ENCODE peak calls at places on chromosomes 11 and 22, in five cellular contexts. L is upper lobe of right lung, Q is lung, C is tibial nerve, F is GM06990. O is an unnamed sample.

GRCh38 chr11:67024410-67024809 is 1.5 kb downstream of the SYT12 start:
- DNase-seq in L (no peak), F (peak), Q (no peak), C (no peak), O (no peak)

GRCh38 chr11:77117485-77117884 is 10.6 kb upstream of the MYO7A start:
- DNase-seq in L (no peak), C (no peak), Q (no peak), F (no peak), O (no peak)

GRCh38 chr22:22060200-22061084 is 77.9 kb upstream of the TOP3B start:
- DNase-seq in L (peak), C (peak), Q (peak), F (peak), O (peak)

GRCh38 chr11:70557742-70558485 is 159.6 kb downstream of the CTTN start:
- DNase-seq in F (no peak), L (no peak), C (no peak), Q (no peak), O (no peak)

GRCh38 chr11:1853376-1854131 is 670 bp downstream of the LSP1 start:
- DNase-seq in Q (no peak), C (no peak), L (no peak), F (no peak), O (no peak)

GRCh38 chr11:100930185-100930778 is 199.3 kb downstream of the PGR start:
- DNase-seq in Q (no peak), L (no peak), C (no peak), F (no peak), O (peak)

GRCh38 chr11:69354545-69354897 is 60.6 kb downstream of the MYEOV start:
- DNase-seq in C (no peak), Q (no peak), L (no peak), F (no peak), O (no peak)

GRCh38 chr22:49267996-49268395 is 559.7 kb downstream of the BRD1 start:
- DNase-seq in L (no peak), F (no peak), C (no peak), Q (no peak), O (no peak)

GRCh38 chr22:35594686-35595085 is 22.4 kb downstream of the MB start:
- DNase-seq in Q (no peak), L (no peak), F (no peak), C (no peak), O (no peak)

GRCh38 chr11:11389238-11389637 is 36.2 kb upstream of the CSNK2A3 start:
- DNase-seq in L (no peak), Q (no peak), C (no peak), F (no peak), O (no peak)

GRCh38 chr11:61554172-61554988 is 26.5 kb downstream of the SYT7 start:
- DNase-seq in L (no peak), Q (no peak), F (no peak), C (no peak), O (peak)

GRCh38 chr22:44363214-44363979 is 50.6 kb upstream of the SHISAL1 start:
- DNase-seq in L (peak), Q (peak), F (no peak), C (peak), O (peak)

GRCh38 chr22:46076651-46077339 is 73.5 kb upstream of the PPARA start:
- DNase-seq in C (peak), L (peak), F (no peak), Q (peak), O (peak)

GRCh38 chr22:46501701-46502100 is 35.7 kb downstream of the CELSR1 start:
- DNase-seq in C (no peak), F (no peak), L (no peak), Q (no peak), O (peak)

GRCh38 chr11:115409691-115410220 is 94.5 kb downstream of the CADM1 start:
- DNase-seq in Q (no peak), F (no peak), C (no peak), L (no peak), O (no peak)

GRCh38 chr11:132351050-132351449 is 980.6 kb downstream of the NTM start:
- DNase-seq in C (no peak), F (no peak), L (no peak), Q (no peak), O (no peak)

GRCh38 chr11:66912963-66913362 is 45.2 kb downstream of the PC start:
- DNase-seq in F (no peak), Q (no peak), L (no peak), C (no peak), O (no peak)

GRCh38 chr22:23092217-23092955 is 22.1 kb downstream of the GNAZ start:
- DNase-seq in F (no peak), Q (no peak), C (no peak), L (no peak), O (no peak)

GRCh38 chr11:66891849-66892660 is 35.2 kb downstream of the LRFN4 start:
- DNase-seq in F (peak), C (no peak), Q (no peak), L (no peak), O (peak)

GRCh38 chr22:49550766-49551362 is 276.8 kb downstream of the BRD1 start:
- DNase-seq in Q (no peak), C (no peak), L (peak), F (no peak), O (no peak)

GRCh38 chr22:29813563-29813962 is 24.5 kb downstream of the ASCC2 start:
- DNase-seq in F (no peak), Q (no peak), L (no peak), C (no peak), O (no peak)

GRCh38 chr22:35070451-35071093 is 4.6 kb downstream of the ISX start:
- DNase-seq in C (no peak), Q (no peak), L (no peak), F (no peak), O (no peak)

GRCh38 chr22:36862251-36863242 is 1.7 kb downstream of the NCF4 start:
- DNase-seq in F (peak), L (peak), C (no peak), Q (peak), O (no peak)

GRCh38 chr11:12674936-12675696 is 895 bp downstream of the TEAD1 start:
- DNase-seq in L (peak), F (no peak), Q (no peak), C (peak), O (peak)

GRCh38 chr11:67351275-67352005 is 1.9 kb downstream of the POLD4 start:
- DNase-seq in C (no peak), F (no peak), Q (peak), L (peak), O (peak)

GRCh38 chr22:37472418-37473006 is 13.7 kb downstream of the MFNG start:
- DNase-seq in Q (no peak), F (no peak), C (no peak), L (no peak), O (peak)

GRCh38 chr11:20880094-20880493 is 210.7 kb downstream of the NELL1 start:
- DNase-seq in C (no peak), F (no peak), L (no peak), Q (no peak), O (no peak)

GRCh38 chr11:70423523-70424505 is 25.5 kb downstream of the CTTN start:
- DNase-seq in F (peak), C (no peak), L (no peak), Q (no peak), O (peak)

GRCh38 chr11:121024989-121025388 is 1.1 kb downstream of the TBCEL start:
- DNase-seq in C (no peak), F (no peak), L (no peak), Q (peak), O (no peak)

GRCh38 chr11:1151366-1152315 is 6.1 kb upstream of the MUC5AC start:
- DNase-seq in L (peak), Q (no peak), C (no peak), F (no peak), O (no peak)

GRCh38 chr11:357582-357981 is 11.7 kb upstream of the B4GALNT4 start:
- DNase-seq in L (no peak), C (no peak), F (no peak), Q (no peak), O (no peak)

DNA sequence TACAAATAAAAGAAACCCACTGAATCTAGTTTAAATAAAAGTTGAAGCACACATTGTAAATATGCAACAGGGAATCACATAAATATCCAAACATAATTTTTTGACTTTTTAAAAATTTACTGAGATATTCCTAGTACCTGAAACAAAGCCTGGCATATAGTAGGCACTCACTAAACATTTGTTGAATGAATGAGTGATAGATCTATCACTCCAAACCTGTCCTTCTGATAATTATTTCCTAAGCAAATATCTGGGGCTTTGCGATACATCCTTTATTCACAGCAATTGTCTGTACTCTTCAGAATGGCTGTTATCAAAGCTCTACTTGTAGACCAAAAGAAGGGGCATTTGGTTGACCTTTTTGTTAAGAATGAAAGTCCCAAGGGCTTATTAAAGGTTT is 2.6 kb upstream of the PSMA1 start:
- DNase-seq in L (no peak), Q (no peak), F (no peak), C (no peak), O (no peak)
- TF ChIP-seq CTCF in L (no peak), Q (no peak), F (no peak), C (no peak), O (no peak)

DNA sequence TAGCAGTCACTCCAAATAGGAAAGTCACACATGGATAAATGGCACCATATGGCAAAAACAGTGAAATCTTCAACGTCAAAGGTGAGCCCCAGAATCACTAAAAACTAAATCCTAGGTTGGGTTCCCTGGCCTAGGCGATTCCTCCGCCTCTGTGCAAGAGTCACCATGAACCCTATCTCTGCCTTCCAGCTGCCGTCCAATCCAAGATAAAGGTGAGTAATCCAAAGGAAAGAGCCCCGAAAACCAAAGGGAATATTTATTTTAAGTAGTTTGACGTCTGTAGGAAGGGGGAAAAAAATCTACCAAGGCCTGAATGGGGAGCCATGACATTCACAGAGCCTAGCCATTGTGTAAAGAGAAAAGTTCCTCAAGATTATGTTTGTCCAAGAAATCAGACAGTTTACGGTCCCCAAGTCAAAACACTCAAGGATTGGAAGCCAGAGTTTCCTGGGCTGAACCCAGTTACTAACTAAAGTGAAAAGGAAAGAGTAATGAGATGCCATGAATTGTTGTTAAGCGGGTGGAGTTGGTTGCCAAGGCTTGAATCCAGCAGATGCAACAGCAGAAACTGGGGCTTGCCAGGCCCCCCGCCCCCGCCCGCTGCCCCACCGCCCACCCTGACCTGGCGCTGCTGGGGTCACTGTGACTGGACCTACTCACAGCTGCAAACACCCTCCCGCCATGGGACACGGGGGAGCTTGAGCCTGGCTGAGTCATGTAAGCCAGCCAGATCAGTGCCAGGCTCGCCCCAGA is 39.7 kb upstream of the ETS1 start:
- DNase-seq in L (no peak), Q (no peak), C (no peak), F (no peak), O (no peak)
- H3K4me3 ChIP-seq in L (no peak), Q (no peak), C (no peak), F (no peak), O (no peak)

DNA sequence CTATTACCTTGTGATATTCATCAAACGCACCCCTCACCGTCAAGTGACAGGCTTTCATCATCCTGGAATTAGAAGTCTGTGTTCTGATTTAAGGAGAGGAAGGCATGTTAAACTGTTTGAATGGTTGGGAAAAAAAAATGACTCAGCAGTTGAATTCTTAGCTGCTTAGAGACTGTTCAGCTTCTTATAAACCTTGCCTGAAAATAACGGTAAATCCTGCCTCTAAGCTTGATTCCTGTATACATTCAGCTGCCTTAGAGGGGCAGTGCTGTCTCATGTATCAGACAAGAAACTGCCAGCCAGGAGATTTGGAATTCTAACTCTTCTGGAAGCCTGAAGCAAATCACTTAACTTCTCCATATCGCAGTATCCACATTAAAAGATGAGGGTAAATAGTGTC is 437.4 kb downstream of the JRKL start:
- DNase-seq in L (no peak), Q (no peak), C (no peak), F (no peak), O (no peak)
- TF ChIP-seq CTCF in L (peak), Q (no peak), C (no peak), F (no peak), O (no peak)

DNA sequence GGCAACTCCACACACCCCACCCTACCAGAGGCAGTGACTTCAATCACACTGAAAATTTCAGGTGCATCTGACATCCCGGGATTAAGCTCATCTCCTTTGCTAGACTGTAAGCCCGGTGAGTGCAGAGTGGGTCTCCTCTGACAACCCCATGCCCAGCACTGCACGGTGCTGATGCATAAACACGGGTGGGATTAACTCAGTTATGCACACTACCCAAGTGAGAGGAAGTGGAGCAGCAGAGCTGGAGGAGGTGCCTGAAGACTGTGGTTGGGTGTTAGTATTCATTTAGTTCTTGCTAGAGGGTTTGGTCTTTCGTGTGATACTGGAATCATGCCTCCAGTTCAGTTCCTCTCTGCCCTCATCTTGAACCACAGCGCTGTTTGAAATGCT is 6.5 kb downstream of the ARSA start:
- DNase-seq in L (peak), F (peak), Q (no peak), C (no peak), O (no peak)
- H3K4me3 ChIP-seq in L (peak), F (peak), Q (no peak), C (no peak), O (no peak)

GRCh38 chr22:32083814-32084213 is 40.8 kb downstream of the SLC5A1 start:
- DNase-seq in F (no peak), Q (no peak), C (no peak), L (no peak), O (no peak)

GRCh38 chr22:32079110-32080089 is 36.3 kb downstream of the SLC5A1 start:
- DNase-seq in Q (no peak), L (no peak), C (no peak), F (no peak), O (peak)

GRCh38 chr22:32082331-32082730 is 39.3 kb downstream of the SLC5A1 start:
- DNase-seq in Q (no peak), F (no peak), C (no peak), L (no peak), O (no peak)

GRCh38 chr22:32083000-32083399 is 39.9 kb downstream of the SLC5A1 start:
- DNase-seq in F (no peak), C (no peak), Q (no peak), L (no peak), O (no peak)

DNA sequence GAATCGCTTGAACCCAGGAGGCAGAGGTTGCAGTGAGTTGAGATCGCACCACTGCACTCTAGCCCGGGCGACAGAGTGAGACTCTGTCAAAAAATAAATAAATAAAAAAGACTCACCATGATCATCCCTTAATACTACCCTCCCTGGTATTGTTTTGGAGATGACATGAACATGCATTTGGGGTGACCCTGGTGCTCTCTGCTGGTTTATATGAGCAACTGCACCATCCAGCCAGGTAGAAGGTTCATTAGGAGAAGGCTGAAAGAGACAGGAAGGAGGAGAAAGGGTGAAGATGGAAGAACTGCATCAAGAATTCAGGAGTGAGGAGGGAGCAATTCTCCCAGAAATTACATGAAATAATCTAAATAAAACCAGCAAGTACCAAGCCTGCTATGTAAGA is 37.8 kb downstream of the SLC5A1 start:
- DNase-seq in Q (no peak), F (peak), L (no peak), C (no peak), O (peak)
- TF ChIP-seq CTCF in Q (peak), F (peak), L (peak), C (peak), O (peak)

DNA sequence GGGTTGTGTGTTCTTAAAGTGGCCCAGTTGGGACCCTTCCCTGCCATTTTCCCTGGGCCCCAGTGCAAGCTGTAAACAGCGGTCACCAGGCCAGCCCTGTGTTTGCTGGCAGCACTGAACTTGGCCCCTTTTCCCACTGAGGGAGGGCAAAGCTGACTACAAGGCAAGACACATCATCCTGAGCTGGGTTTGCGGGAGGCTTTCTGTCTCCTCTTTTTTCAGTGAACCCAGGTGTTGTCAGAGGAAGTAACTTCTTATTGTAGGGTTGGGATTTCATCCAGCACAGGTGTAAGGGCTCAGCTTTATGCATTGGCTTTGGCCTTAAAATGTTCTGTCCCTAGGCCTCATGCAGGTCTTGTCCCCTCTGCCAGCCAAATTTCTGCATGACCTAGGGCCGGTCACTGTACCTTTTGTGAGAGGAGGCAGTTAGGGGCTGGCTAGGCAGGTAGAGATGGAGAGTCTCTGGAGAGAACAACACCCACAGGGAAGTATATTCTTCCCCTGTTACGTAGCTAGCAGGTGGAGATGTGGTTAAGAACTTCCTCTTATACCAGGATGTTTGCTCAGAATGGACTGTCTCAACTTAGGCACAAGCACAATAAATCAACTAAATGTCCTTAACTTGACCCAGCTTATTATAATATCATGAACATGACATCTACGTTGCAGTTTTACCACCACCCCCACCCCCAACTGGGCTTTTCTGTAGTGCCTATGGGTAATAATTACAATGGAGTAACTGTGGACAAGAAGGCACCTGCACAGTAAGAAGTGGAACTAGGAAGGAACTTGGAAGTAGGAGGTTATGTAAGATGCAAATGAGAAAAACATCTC is 60.5 kb upstream of the MPEG1 start:
- DNase-seq in Q (no peak), L (no peak), F (peak), C (no peak), O (no peak)
- H3K4me3 ChIP-seq in Q (no peak), L (no peak), F (no peak), C (no peak), O (no peak)

GRCh38 chr11:129696309-129696989 is 119.2 kb upstream of the TMEM45B start:
- DNase-seq in Q (no peak), L (peak), F (no peak), C (no peak), O (no peak)
- TF ChIP-seq CTCF in Q (no peak), L (no peak), F (no peak), C (no peak), O (no peak)

GRCh38 chr22:27778299-27779090 is 23.1 kb downstream of the MN1 start:
- DNase-seq in L (no peak), C (no peak), F (no peak), Q (no peak), O (no peak)

GRCh38 chr22:27775698-27776409 is 25.7 kb downstream of the MN1 start:
- DNase-seq in L (no peak), Q (no peak), C (no peak), F (no peak), O (no peak)

GRCh38 chr22:27777128-27777527 is 24.4 kb downstream of the MN1 start:
- DNase-seq in F (no peak), C (no peak), L (no peak), Q (no peak), O (no peak)

GRCh38 chr22:27775087-27775697 is 26.4 kb downstream of the MN1 start:
- DNase-seq in L (no peak), F (no peak), Q (no peak), C (no peak), O (no peak)

DNA sequence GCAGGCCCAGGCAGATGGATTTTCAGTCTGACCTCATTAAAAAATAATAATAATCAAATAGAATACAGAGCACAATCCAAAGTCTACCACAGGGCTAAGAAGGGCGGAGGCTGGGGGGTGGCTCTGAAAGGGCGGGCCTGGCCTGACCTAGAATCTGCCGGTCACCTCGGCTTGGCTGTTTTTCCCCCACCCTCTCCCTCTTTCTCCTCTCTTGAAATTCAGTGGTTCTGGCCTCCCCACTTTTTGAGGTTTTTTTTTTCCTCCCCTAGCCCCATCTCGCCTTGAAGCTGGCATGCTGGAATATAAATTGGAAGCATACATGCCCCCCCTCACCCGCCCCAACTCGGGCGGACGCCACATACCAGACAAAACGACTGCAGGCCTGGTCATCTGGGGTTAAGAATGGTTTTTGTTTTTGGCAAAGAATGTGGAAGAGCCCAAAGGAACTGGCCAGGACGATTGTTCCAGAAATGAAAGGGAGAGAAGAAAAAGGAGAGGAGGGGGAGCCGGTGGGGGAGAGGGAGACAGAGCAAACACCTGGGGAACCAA is 25.1 kb downstream of the MN1 start:
- DNase-seq in F (no peak), L (no peak), C (no peak), Q (no peak), O (peak)
- H3K4me3 ChIP-seq in F (no peak), L (no peak), C (peak), Q (no peak), O (no peak)